ENCODE peak calls at places on chromosomes 13 and 19, in four cellular contexts. E, U, H and O are unnamed samples.
A peak's percentile ranks its signal among the peaks of the same experiment; 100 is the strongest.

GRCh38 chr13:76723551-76724232 is 162.5 kb downstream of the KCTD12 start:
- DNase-seq in E (no peak), U (peak; percentile 15), H (peak; percentile 58), O (no peak)

GRCh38 chr19:17079710-17080440 is 4.3 kb downstream of the MYO9B start:
- DNase-seq in E (peak; percentile 74), U (peak; percentile 61), H (peak; percentile 99), O (peak; percentile 30)

GRCh38 chr13:91126806-91127205 is 220.7 kb upstream of the MIR17HG start:
- DNase-seq in E (no peak), U (no peak), H (no peak), O (no peak)

GRCh38 chr13:109465151-109465550 is 321.2 kb downstream of the IRS2 start:
- DNase-seq in E (no peak), U (no peak), H (peak; percentile 81), O (no peak)

GRCh38 chr19:48810151-48810550 is 678 bp downstream of the BCAT2 start:
- DNase-seq in E (no peak), U (no peak), H (no peak), O (peak; percentile 19)

GRCh38 chr13:27293873-27294515 is 23.4 kb downstream of the RASL11A start:
- DNase-seq in E (no peak), U (no peak), H (no peak), O (no peak)

GRCh38 chr19:46374526-46375475 is 27.9 kb downstream of the PPP5C start:
- DNase-seq in E (no peak), U (no peak), H (no peak), O (no peak)

GRCh38 chr13:32938907-32939306 is 77.3 kb upstream of the KL start:
- DNase-seq in E (no peak), U (no peak), H (peak; percentile 17), O (no peak)

GRCh38 chr13:106919093-106919492 is 351.2 kb upstream of the ARGLU1 start:
- DNase-seq in E (no peak), U (no peak), H (no peak), O (no peak)

GRCh38 chr19:55113570-55114039 is 3.8 kb downstream of the PPP1R12C start:
- DNase-seq in E (no peak), U (peak; percentile 93), H (peak; percentile 94), O (no peak)

GRCh38 chr13:88627071-88627470 is 955.9 kb downstream of the SLITRK5 start:
- DNase-seq in E (no peak), U (no peak), H (no peak), O (no peak)

GRCh38 chr13:33671560-33671959 is 146.4 kb upstream of the RFC3 start:
- DNase-seq in E (no peak), U (no peak), H (no peak), O (no peak)

GRCh38 chr13:106455777-106456176 is 79.7 kb downstream of the EFNB2 start:
- DNase-seq in E (no peak), U (no peak), H (peak; percentile 45), O (no peak)

GRCh38 chr13:74128171-74128767 is 5.9 kb downstream of the KLF12 start:
- DNase-seq in E (no peak), U (no peak), H (no peak), O (no peak)

GRCh38 chr13:43963726-43964125 is 84.0 kb downstream of the LACC1 start:
- DNase-seq in E (no peak), U (no peak), H (no peak), O (no peak)

DNA sequence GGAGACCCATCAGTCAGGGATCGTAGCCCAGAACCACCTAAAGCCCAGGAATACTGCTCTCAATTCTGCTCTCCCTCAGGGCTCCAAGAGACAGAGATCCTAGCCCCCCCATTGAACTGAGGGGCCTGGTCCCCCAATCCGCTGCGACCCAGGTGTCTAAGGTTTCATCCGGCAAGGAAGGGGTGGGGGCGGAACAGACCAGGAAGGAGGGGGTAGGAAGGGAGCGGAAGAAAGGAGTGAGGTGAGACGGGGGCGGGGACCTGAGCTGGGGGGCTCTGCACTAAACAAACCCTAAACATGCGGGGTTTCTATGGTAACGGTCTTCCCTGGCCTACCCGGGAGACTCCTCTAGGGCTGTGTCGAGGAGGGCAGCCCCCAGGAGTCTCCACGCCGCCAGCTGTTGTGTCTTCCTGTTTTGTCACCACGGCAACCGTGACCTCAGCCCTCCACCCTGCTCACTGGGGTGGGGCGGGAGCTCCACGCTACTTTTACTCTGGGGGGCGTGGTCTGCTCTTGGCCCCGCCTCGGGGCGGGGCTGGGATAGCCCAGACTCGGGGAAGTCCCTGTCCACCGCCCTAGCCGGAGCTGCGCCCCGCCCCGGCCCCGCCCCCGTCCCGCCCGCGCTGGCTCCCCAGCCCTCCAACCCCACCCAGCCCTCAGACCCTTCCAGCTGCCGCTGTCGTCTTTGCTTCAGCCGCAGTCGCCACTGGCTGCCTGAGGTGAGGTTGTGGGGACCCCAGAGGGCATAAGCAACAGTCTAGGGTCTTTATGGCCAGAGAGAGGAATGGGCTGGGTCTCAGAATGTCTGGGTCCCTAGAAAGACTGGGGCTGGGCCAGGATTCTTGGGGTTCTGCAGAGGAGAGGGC is at the start of gene MYADM:
- DNase-seq in E (peak; percentile 95), U (peak; percentile 99), H (peak; percentile 98), O (peak; percentile 94)
- H3K4me1 ChIP-seq in E (peaks cover 39% of the 10 kb centered on the region), U (peaks cover 66% of the 10 kb centered on the region), H (peaks cover 7% of the 10 kb centered on the region), O (peaks cover 7% of the 10 kb centered on the region)

GRCh38 chr13:99693351-99693750 is 192.1 kb downstream of the TM9SF2 start:
- DNase-seq in E (no peak), U (no peak), H (no peak), O (no peak)
- H3K4me3 ChIP-seq in E (no peak overlapping the region), U (no peak overlapping the region), H (no peak overlapping the region), O (no peak overlapping the region)

GRCh38 chr19:47704656-47705055 is 8.6 kb upstream of the EHD2 start:
- DNase-seq in E (no peak), U (no peak), H (no peak), O (no peak)

GRCh38 chr19:47702671-47703070 is 10.6 kb upstream of the EHD2 start:
- DNase-seq in E (no peak), U (no peak), H (no peak), O (no peak)

GRCh38 chr19:47701717-47702552 is 11.3 kb upstream of the EHD2 start:
- DNase-seq in E (no peak), U (no peak), H (no peak), O (no peak)

GRCh38 chr19:47703301-47703700 is 9.9 kb upstream of the EHD2 start:
- DNase-seq in E (no peak), U (no peak), H (no peak), O (no peak)

GRCh38 chr19:47704024-47704423 is 9.2 kb upstream of the EHD2 start:
- DNase-seq in E (no peak), U (no peak), H (peak; percentile 94), O (no peak)
- H3K4me1 ChIP-seq in E (no peaks in the 10 kb centered on the region), U (no peaks in the 10 kb centered on the region), H (no peaks in the 10 kb centered on the region), O (no peaks in the 10 kb centered on the region)

GRCh38 chr19:41555752-41556151 is 20.2 kb upstream of the CEACAM21 start:
- DNase-seq in E (no peak), U (no peak), H (no peak), O (no peak)
- H3K4me3 ChIP-seq in E (no peak overlapping the region), U (no peak overlapping the region), H (no peak overlapping the region), O (no peak overlapping the region)

GRCh38 chr13:113839536-113840204 is 24.2 kb downstream of the GAS6 start:
- DNase-seq in E (no peak), U (peak; percentile 60), H (no peak), O (peak; percentile 88)

GRCh38 chr13:113837554-113838355 is 26.1 kb downstream of the GAS6 start:
- DNase-seq in E (no peak), U (peak; percentile 96), H (peak; percentile 99), O (peak; percentile 68)

GRCh38 chr13:113836917-113837553 is 26.8 kb downstream of the GAS6 start:
- DNase-seq in E (no peak), U (peak; percentile 76), H (peak; percentile 93), O (no peak)

GRCh38 chr13:113840541-113841354 is 23.1 kb downstream of the GAS6 start:
- DNase-seq in E (no peak), U (peak; percentile 20), H (peak; percentile 34), O (no peak)

GRCh38 chr13:113838711-113839201 is 25.1 kb downstream of the GAS6 start:
- DNase-seq in E (no peak), U (peak; percentile 13), H (no peak), O (no peak)
- H3K4me1 ChIP-seq in E (peaks cover 41% of the 10 kb centered on the region), U (peaks cover 65% of the 10 kb centered on the region), H (peaks cover 38% of the 10 kb centered on the region), O (peaks cover 11% of the 10 kb centered on the region)

GRCh38 chr13:98524391-98524790 is 52.5 kb downstream of the STK24 start:
- DNase-seq in E (no peak), U (no peak), H (no peak), O (no peak)

GRCh38 chr13:98524793-98525192 is 52.1 kb downstream of the STK24 start:
- DNase-seq in E (no peak), U (no peak), H (no peak), O (no peak)

GRCh38 chr13:98525852-98526512 is 50.9 kb downstream of the STK24 start:
- DNase-seq in E (no peak), U (no peak), H (no peak), O (no peak)

GRCh38 chr13:98523455-98524102 is 53.3 kb downstream of the STK24 start:
- DNase-seq in E (no peak), U (no peak), H (no peak), O (no peak)

GRCh38 chr13:98525452-98525851 is 51.5 kb downstream of the STK24 start:
- DNase-seq in E (no peak), U (no peak), H (no peak), O (no peak)
- H3K4me3 ChIP-seq in E (no peak overlapping the region), U (no peak overlapping the region), H (no peak overlapping the region), O (no peak overlapping the region)

DNA sequence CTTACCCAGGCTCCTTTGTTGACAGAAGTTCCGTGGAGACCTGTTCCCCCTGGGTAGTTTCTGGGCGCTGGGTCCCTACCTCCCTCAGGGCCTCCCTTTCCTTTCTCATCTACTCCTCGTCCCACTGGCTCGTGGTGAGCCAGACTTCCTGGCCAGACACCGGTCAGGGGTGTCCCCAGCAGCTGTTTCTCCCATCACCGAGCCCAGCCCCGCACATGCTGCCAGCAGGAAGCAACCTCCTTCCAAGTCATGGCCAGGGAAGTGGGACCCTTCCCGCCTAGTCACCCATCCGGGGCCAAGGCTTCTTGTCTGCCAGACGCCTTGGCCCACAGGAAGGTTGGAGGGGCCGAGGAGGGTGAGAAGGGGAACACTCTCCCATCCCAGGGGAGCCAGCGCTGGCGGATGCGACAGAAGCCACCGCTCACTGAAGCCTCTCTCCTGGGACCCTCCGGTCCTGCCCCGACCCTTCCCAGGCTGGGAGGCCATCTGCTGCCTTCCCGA is 5.7 kb downstream of the PAK4 start:
- DNase-seq in E (no peak), U (peak; percentile 71), H (no peak), O (no peak)
- H3K4me1 ChIP-seq in E (peaks cover 68% of the 10 kb centered on the region), U (peaks cover 75% of the 10 kb centered on the region), H (peaks cover 8% of the 10 kb centered on the region), O (peaks cover 8% of the 10 kb centered on the region)

GRCh38 chr19:41530761-41531301 is 45.1 kb upstream of the CEACAM21 start:
- DNase-seq in E (no peak), U (no peak), H (no peak), O (no peak)
- H3K4me3 ChIP-seq in E (no peak overlapping the region), U (peak overlapping the region; percentile 39), H (no peak overlapping the region), O (no peak overlapping the region)

DNA sequence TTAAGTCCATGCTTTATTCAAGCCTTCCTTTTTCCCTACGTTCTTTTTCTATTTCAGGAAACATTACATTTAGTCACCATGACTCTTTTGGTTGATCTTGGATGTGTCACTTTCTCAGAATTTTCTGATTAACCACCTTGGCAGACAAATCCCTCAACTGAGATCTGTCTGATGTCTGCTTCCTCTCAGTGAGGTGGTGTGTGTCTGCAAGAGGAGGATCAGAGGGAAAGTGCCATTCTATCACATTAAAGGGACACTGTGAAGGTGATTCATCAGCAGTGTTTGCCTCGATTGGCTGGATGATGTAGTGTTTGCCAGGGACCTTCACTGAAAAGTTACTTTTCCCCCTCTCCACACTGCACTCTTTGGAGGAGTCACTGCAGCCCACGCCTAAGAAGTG is 3.0 kb upstream of the CCNP start:
- DNase-seq in E (peak; percentile 100), U (no peak), H (no peak), O (no peak)
- H3K4me1 ChIP-seq in E (peaks cover 48% of the 10 kb centered on the region), U (peaks cover 38% of the 10 kb centered on the region), H (peaks cover 8% of the 10 kb centered on the region), O (no peaks in the 10 kb centered on the region)

GRCh38 chr13:42883771-42884170 is 102.4 kb downstream of the FAM216B start:
- DNase-seq in E (no peak), U (no peak), H (peak; percentile 61), O (peak; percentile 47)
- H3K4me3 ChIP-seq in E (no peak overlapping the region), U (no peak overlapping the region), H (no peak overlapping the region), O (no peak overlapping the region)